ENCODE peak calls at places on chromosomes 3 and 15, in nine cellular contexts. One of them, this sample, is unnamed.

GRCh38 chr3:133457025-133457424 is 57.2 kb downstream of the BFSP2 start:
- DNase-seq in lung microvascular endothelial cell: no peak
- DNase-seq in AG04450: no peak
- DNase-seq in stimulated activated CD4-positive, alpha-beta T cell treated with anti-CD3 and anti-CD28 coated beads, Interleukin-12 subunit alpha, Interleukin-12 subunit beta, amount 100 ng/mL, for 24 hours: no peak
- DNase-seq in mesendoderm: no peak
- DNase-seq in hypothalamus: no peak
- DNase-seq in nucleus accumbens: no peak
- DNase-seq in HAP-1: no peak
- DNase-seq in fibroblast of mammary gland: no peak
- DNase-seq in this sample: no peak

GRCh38 chr15:55250392-55250791 is 39.2 kb downstream of the RAB27A start:
- DNase-seq in lung microvascular endothelial cell: no peak
- DNase-seq in AG04450: peak
- DNase-seq in stimulated activated CD4-positive, alpha-beta T cell treated with anti-CD3 and anti-CD28 coated beads, Interleukin-12 subunit alpha, Interleukin-12 subunit beta, amount 100 ng/mL, for 24 hours: no peak
- DNase-seq in mesendoderm: no peak
- DNase-seq in hypothalamus: no peak
- DNase-seq in nucleus accumbens: no peak
- DNase-seq in HAP-1: no peak
- DNase-seq in fibroblast of mammary gland: peak
- DNase-seq in this sample: no peak

GRCh38 chr3:130582457-130583155 is 65.6 kb downstream of the COL6A6 start:
- DNase-seq in lung microvascular endothelial cell: no peak
- DNase-seq in AG04450: no peak
- DNase-seq in stimulated activated CD4-positive, alpha-beta T cell treated with anti-CD3 and anti-CD28 coated beads, Interleukin-12 subunit alpha, Interleukin-12 subunit beta, amount 100 ng/mL, for 24 hours: no peak
- DNase-seq in mesendoderm: no peak
- DNase-seq in hypothalamus: no peak
- DNase-seq in nucleus accumbens: no peak
- DNase-seq in HAP-1: no peak
- DNase-seq in fibroblast of mammary gland: no peak
- DNase-seq in this sample: no peak

GRCh38 chr3:25583343-25583742 is 81.4 kb downstream of the TOP2B start:
- DNase-seq in lung microvascular endothelial cell: no peak
- DNase-seq in AG04450: no peak
- DNase-seq in stimulated activated CD4-positive, alpha-beta T cell treated with anti-CD3 and anti-CD28 coated beads, Interleukin-12 subunit alpha, Interleukin-12 subunit beta, amount 100 ng/mL, for 24 hours: no peak
- DNase-seq in mesendoderm: no peak
- DNase-seq in hypothalamus: no peak
- DNase-seq in nucleus accumbens: no peak
- DNase-seq in HAP-1: no peak
- DNase-seq in fibroblast of mammary gland: no peak
- DNase-seq in this sample: no peak

GRCh38 chr3:131608741-131609140 is 106.0 kb upstream of the MRPL3 start:
- DNase-seq in lung microvascular endothelial cell: no peak
- DNase-seq in AG04450: no peak
- DNase-seq in stimulated activated CD4-positive, alpha-beta T cell treated with anti-CD3 and anti-CD28 coated beads, Interleukin-12 subunit alpha, Interleukin-12 subunit beta, amount 100 ng/mL, for 24 hours: no peak
- DNase-seq in mesendoderm: peak
- DNase-seq in hypothalamus: no peak
- DNase-seq in nucleus accumbens: no peak
- DNase-seq in HAP-1: no peak
- DNase-seq in fibroblast of mammary gland: no peak
- DNase-seq in this sample: no peak

GRCh38 chr3:167729591-167729990 is 5.1 kb downstream of the PDCD10 start:
- DNase-seq in lung microvascular endothelial cell: no peak
- DNase-seq in AG04450: no peak
- DNase-seq in stimulated activated CD4-positive, alpha-beta T cell treated with anti-CD3 and anti-CD28 coated beads, Interleukin-12 subunit alpha, Interleukin-12 subunit beta, amount 100 ng/mL, for 24 hours: no peak
- DNase-seq in mesendoderm: no peak
- DNase-seq in hypothalamus: no peak
- DNase-seq in nucleus accumbens: no peak
- DNase-seq in HAP-1: no peak
- DNase-seq in fibroblast of mammary gland: peak
- DNase-seq in this sample: no peak

GRCh38 chr3:113140876-113141275 is 70.5 kb upstream of the BOC start:
- DNase-seq in lung microvascular endothelial cell: no peak
- DNase-seq in AG04450: no peak
- DNase-seq in stimulated activated CD4-positive, alpha-beta T cell treated with anti-CD3 and anti-CD28 coated beads, Interleukin-12 subunit alpha, Interleukin-12 subunit beta, amount 100 ng/mL, for 24 hours: no peak
- DNase-seq in mesendoderm: no peak
- DNase-seq in hypothalamus: no peak
- DNase-seq in nucleus accumbens: no peak
- DNase-seq in HAP-1: no peak
- DNase-seq in fibroblast of mammary gland: peak
- DNase-seq in this sample: no peak

GRCh38 chr3:193982258-193982659 is 153.7 kb upstream of the HES1 start:
- DNase-seq in lung microvascular endothelial cell: peak
- DNase-seq in AG04450: no peak
- DNase-seq in stimulated activated CD4-positive, alpha-beta T cell treated with anti-CD3 and anti-CD28 coated beads, Interleukin-12 subunit alpha, Interleukin-12 subunit beta, amount 100 ng/mL, for 24 hours: no peak
- DNase-seq in mesendoderm: no peak
- DNase-seq in hypothalamus: peak
- DNase-seq in nucleus accumbens: peak
- DNase-seq in HAP-1: no peak
- DNase-seq in fibroblast of mammary gland: peak
- DNase-seq in this sample: no peak

GRCh38 chr3:159131376-159131775 is 329.5 kb downstream of the MFSD1 start:
- DNase-seq in lung microvascular endothelial cell: no peak
- DNase-seq in AG04450: no peak
- DNase-seq in stimulated activated CD4-positive, alpha-beta T cell treated with anti-CD3 and anti-CD28 coated beads, Interleukin-12 subunit alpha, Interleukin-12 subunit beta, amount 100 ng/mL, for 24 hours: no peak
- DNase-seq in mesendoderm: no peak
- DNase-seq in hypothalamus: no peak
- DNase-seq in nucleus accumbens: no peak
- DNase-seq in HAP-1: no peak
- DNase-seq in fibroblast of mammary gland: no peak
- DNase-seq in this sample: no peak

GRCh38 chr3:128922804-128923459 is 43.5 kb downstream of the ACAD9 start:
- DNase-seq in lung microvascular endothelial cell: no peak
- DNase-seq in AG04450: no peak
- DNase-seq in stimulated activated CD4-positive, alpha-beta T cell treated with anti-CD3 and anti-CD28 coated beads, Interleukin-12 subunit alpha, Interleukin-12 subunit beta, amount 100 ng/mL, for 24 hours: peak
- DNase-seq in mesendoderm: no peak
- DNase-seq in hypothalamus: no peak
- DNase-seq in nucleus accumbens: no peak
- DNase-seq in HAP-1: no peak
- DNase-seq in fibroblast of mammary gland: no peak
- DNase-seq in this sample: no peak

GRCh38 chr15:63288778-63289378 is 11.5 kb downstream of the APH1B start:
- DNase-seq in lung microvascular endothelial cell: peak
- DNase-seq in AG04450: no peak
- DNase-seq in stimulated activated CD4-positive, alpha-beta T cell treated with anti-CD3 and anti-CD28 coated beads, Interleukin-12 subunit alpha, Interleukin-12 subunit beta, amount 100 ng/mL, for 24 hours: no peak
- DNase-seq in mesendoderm: peak
- DNase-seq in hypothalamus: no peak
- DNase-seq in nucleus accumbens: no peak
- DNase-seq in HAP-1: no peak
- DNase-seq in fibroblast of mammary gland: peak
- DNase-seq in this sample: no peak

GRCh38 chr15:74036271-74037170 is 42.0 kb downstream of the PML start:
- DNase-seq in lung microvascular endothelial cell: peak
- DNase-seq in AG04450: peak
- DNase-seq in stimulated activated CD4-positive, alpha-beta T cell treated with anti-CD3 and anti-CD28 coated beads, Interleukin-12 subunit alpha, Interleukin-12 subunit beta, amount 100 ng/mL, for 24 hours: no peak
- DNase-seq in mesendoderm: peak
- DNase-seq in hypothalamus: peak
- DNase-seq in nucleus accumbens: no peak
- DNase-seq in HAP-1: peak
- DNase-seq in fibroblast of mammary gland: peak
- DNase-seq in this sample: no peak

GRCh38 chr3:18080198-18080689 is 337.8 kb upstream of the TBC1D5 start:
- DNase-seq in lung microvascular endothelial cell: no peak
- DNase-seq in AG04450: no peak
- DNase-seq in stimulated activated CD4-positive, alpha-beta T cell treated with anti-CD3 and anti-CD28 coated beads, Interleukin-12 subunit alpha, Interleukin-12 subunit beta, amount 100 ng/mL, for 24 hours: no peak
- DNase-seq in mesendoderm: no peak
- DNase-seq in hypothalamus: no peak
- DNase-seq in nucleus accumbens: no peak
- DNase-seq in HAP-1: no peak
- DNase-seq in fibroblast of mammary gland: peak
- DNase-seq in this sample: no peak

GRCh38 chr3:183533410-183534132 is 21.9 kb downstream of the KLHL6 start:
- DNase-seq in lung microvascular endothelial cell: no peak
- DNase-seq in AG04450: no peak
- DNase-seq in stimulated activated CD4-positive, alpha-beta T cell treated with anti-CD3 and anti-CD28 coated beads, Interleukin-12 subunit alpha, Interleukin-12 subunit beta, amount 100 ng/mL, for 24 hours: no peak
- DNase-seq in mesendoderm: no peak
- DNase-seq in hypothalamus: no peak
- DNase-seq in nucleus accumbens: no peak
- DNase-seq in HAP-1: peak
- DNase-seq in fibroblast of mammary gland: no peak
- DNase-seq in this sample: no peak

GRCh38 chr15:29690765-29691475 is 131.3 kb downstream of the TJP1 start:
- DNase-seq in lung microvascular endothelial cell: no peak
- DNase-seq in AG04450: no peak
- DNase-seq in stimulated activated CD4-positive, alpha-beta T cell treated with anti-CD3 and anti-CD28 coated beads, Interleukin-12 subunit alpha, Interleukin-12 subunit beta, amount 100 ng/mL, for 24 hours: no peak
- DNase-seq in mesendoderm: no peak
- DNase-seq in hypothalamus: no peak
- DNase-seq in nucleus accumbens: no peak
- DNase-seq in HAP-1: no peak
- DNase-seq in fibroblast of mammary gland: peak
- DNase-seq in this sample: no peak

GRCh38 chr15:70376929-70377691 is 279.4 kb upstream of the TLE3 start:
- DNase-seq in lung microvascular endothelial cell: peak
- DNase-seq in AG04450: no peak
- DNase-seq in stimulated activated CD4-positive, alpha-beta T cell treated with anti-CD3 and anti-CD28 coated beads, Interleukin-12 subunit alpha, Interleukin-12 subunit beta, amount 100 ng/mL, for 24 hours: no peak
- DNase-seq in mesendoderm: peak
- DNase-seq in hypothalamus: no peak
- DNase-seq in nucleus accumbens: no peak
- DNase-seq in HAP-1: peak
- DNase-seq in fibroblast of mammary gland: peak
- DNase-seq in this sample: no peak